ENCODE peak calls at places on chromosomes 13 and 19, in four cellular contexts. One of them, this sample, is unnamed.

GRCh38 chr13:43830481-43830873 is 43.7 kb upstream of the ENOX1 start:
- DNase-seq in HCT116: no peak
- DNase-seq in body of pancreas: no peak
- DNase-seq in keratinocyte: no peak
- DNase-seq in this sample: no peak

GRCh38 chr13:95643009-95643408 is 1.5 kb downstream of the DZIP1 start:
- DNase-seq in HCT116: no peak
- DNase-seq in body of pancreas: no peak
- DNase-seq in keratinocyte: no peak
- DNase-seq in this sample: no peak

GRCh38 chr19:35375505-35376307 is 4.8 kb downstream of the GPR42 start:
- DNase-seq in HCT116: no peak
- DNase-seq in body of pancreas: no peak
- DNase-seq in keratinocyte: no peak
- DNase-seq in this sample: no peak

GRCh38 chr13:20126460-20127262 is 34.2 kb downstream of the GJA3 start:
- DNase-seq in HCT116: no peak
- DNase-seq in body of pancreas: no peak
- DNase-seq in keratinocyte: no peak
- DNase-seq in this sample: no peak

GRCh38 chr19:10769533-10770491 is 51.9 kb downstream of the DNM2 start:
- DNase-seq in HCT116: no peak
- DNase-seq in body of pancreas: peak; percentile 78
- DNase-seq in keratinocyte: no peak
- DNase-seq in this sample: peak; percentile 10

GRCh38 chr13:50608357-50608756 is 235.1 kb downstream of the DLEU7 start:
- DNase-seq in HCT116: no peak
- DNase-seq in body of pancreas: no peak
- DNase-seq in keratinocyte: no peak
- DNase-seq in this sample: no peak

GRCh38 chr19:29084266-29084665 is 128.7 kb downstream of the UQCRFS1 start:
- DNase-seq in HCT116: no peak
- DNase-seq in body of pancreas: no peak
- DNase-seq in keratinocyte: no peak
- DNase-seq in this sample: no peak

GRCh38 chr19:41351339-41352245 is 2.1 kb downstream of the TGFB1 start:
- DNase-seq in HCT116: no peak
- DNase-seq in body of pancreas: peak; percentile 40
- DNase-seq in keratinocyte: no peak
- DNase-seq in this sample: peak; percentile 72

GRCh38 chr19:41219924-41220567 is 1.0 kb downstream of the AXL start:
- DNase-seq in HCT116: no peak
- DNase-seq in body of pancreas: peak; percentile 32
- DNase-seq in keratinocyte: no peak
- DNase-seq in this sample: peak; percentile 71

GRCh38 chr13:100234006-100234405 is 145.1 kb downstream of the PCCA start:
- DNase-seq in HCT116: no peak
- DNase-seq in body of pancreas: no peak
- DNase-seq in keratinocyte: no peak
- DNase-seq in this sample: no peak

GRCh38 chr19:45515807-45516401 is 8.6 kb downstream of the VASP start:
- DNase-seq in HCT116: no peak
- DNase-seq in body of pancreas: no peak
- DNase-seq in keratinocyte: no peak
- DNase-seq in this sample: no peak

GRCh38 chr13:20121154-20121515 is 39.7 kb downstream of the GJA3 start:
- DNase-seq in HCT116: no peak
- DNase-seq in body of pancreas: no peak
- DNase-seq in keratinocyte: no peak
- DNase-seq in this sample: no peak

GRCh38 chr19:19628499-19629134 is 597 bp upstream of the LPAR2 start:
- DNase-seq in HCT116: peak; percentile 61
- DNase-seq in body of pancreas: peak; percentile 86
- DNase-seq in keratinocyte: peak; percentile 60
- DNase-seq in this sample: no peak

GRCh38 chr13:37386276-37386675 is 212.3 kb downstream of the POSTN start:
- DNase-seq in HCT116: no peak
- DNase-seq in body of pancreas: no peak
- DNase-seq in keratinocyte: no peak
- DNase-seq in this sample: no peak

GRCh38 chr19:36773223-36773579 is 594 bp upstream of the ZNF850 start:
- DNase-seq in HCT116: no peak
- DNase-seq in body of pancreas: no peak
- DNase-seq in keratinocyte: no peak
- DNase-seq in this sample: no peak

GRCh38 chr13:55298201-55298600 is 1842.5 kb upstream of the PRR20A start:
- DNase-seq in HCT116: no peak
- DNase-seq in body of pancreas: no peak
- DNase-seq in keratinocyte: no peak
- DNase-seq in this sample: no peak

GRCh38 chr19:14410054-14410774 is 8.9 kb downstream of the DDX39A start:
- DNase-seq in HCT116: no peak
- DNase-seq in body of pancreas: no peak
- DNase-seq in keratinocyte: no peak
- DNase-seq in this sample: no peak

GRCh38 chr19:41175825-41176734 is 16.9 kb upstream of the CYP2S1 start:
- DNase-seq in HCT116: peak; percentile 92
- DNase-seq in body of pancreas: peak; percentile 41
- DNase-seq in keratinocyte: no peak
- DNase-seq in this sample: peak; percentile 84

GRCh38 chr19:54262066-54262465 is 5.0 kb upstream of the LILRB5 start:
- DNase-seq in HCT116: no peak
- DNase-seq in body of pancreas: no peak
- DNase-seq in keratinocyte: no peak
- DNase-seq in this sample: peak; percentile 26

GRCh38 chr19:10961763-10962536 is 1.1 kb downstream of the SMARCA4 start:
- DNase-seq in HCT116: no peak
- DNase-seq in body of pancreas: no peak
- DNase-seq in keratinocyte: no peak
- DNase-seq in this sample: no peak

GRCh38 chr19:30165228-30165813 is 206.9 kb upstream of the ZNF536 start:
- DNase-seq in HCT116: no peak
- DNase-seq in body of pancreas: no peak
- DNase-seq in keratinocyte: no peak
- DNase-seq in this sample: no peak

GRCh38 chr13:46992383-46992952 is 95.6 kb upstream of the HTR2A start:
- DNase-seq in HCT116: peak; percentile 16
- DNase-seq in body of pancreas: no peak
- DNase-seq in keratinocyte: no peak
- DNase-seq in this sample: no peak

GRCh38 chr19:44757057-44757734 is 8.7 kb downstream of the BCL3 start:
- DNase-seq in HCT116: no peak
- DNase-seq in body of pancreas: peak; percentile 71
- DNase-seq in keratinocyte: no peak
- DNase-seq in this sample: no peak

GRCh38 chr19:42325896-42326771 is 699 bp downstream of the MEGF8 start:
- DNase-seq in HCT116: no peak
- DNase-seq in body of pancreas: no peak
- DNase-seq in keratinocyte: no peak
- DNase-seq in this sample: no peak

GRCh38 chr19:2577722-2578335 is 101.9 kb downstream of the GADD45B start:
- DNase-seq in HCT116: no peak
- DNase-seq in body of pancreas: no peak
- DNase-seq in keratinocyte: no peak
- DNase-seq in this sample: no peak

GRCh38 chr19:2575734-2576481 is 100.0 kb downstream of the GADD45B start:
- DNase-seq in HCT116: no peak
- DNase-seq in body of pancreas: peak; percentile 61
- DNase-seq in keratinocyte: no peak
- DNase-seq in this sample: peak; percentile 88

GRCh38 chr19:2578911-2579677 is 103.2 kb downstream of the GADD45B start:
- DNase-seq in HCT116: peak; percentile 78
- DNase-seq in body of pancreas: peak; percentile 92
- DNase-seq in keratinocyte: no peak
- DNase-seq in this sample: peak; percentile 97

GRCh38 chr19:2579678-2580280 is 103.9 kb downstream of the GADD45B start:
- DNase-seq in HCT116: no peak
- DNase-seq in body of pancreas: no peak
- DNase-seq in keratinocyte: no peak
- DNase-seq in this sample: no peak

GRCh38 chr19:2578391-2578826 is 102.5 kb downstream of the GADD45B start:
- DNase-seq in HCT116: no peak
- DNase-seq in body of pancreas: peak; percentile 46
- DNase-seq in keratinocyte: no peak
- DNase-seq in this sample: peak; percentile 89
- H3K36me3 ChIP-seq in HCT116: no peaks in the 10 kb centered on the region
- H3K36me3 ChIP-seq in body of pancreas: no peaks in the 10 kb centered on the region
- H3K36me3 ChIP-seq in keratinocyte: no peaks in the 10 kb centered on the region
- H3K36me3 ChIP-seq in this sample: no peaks in the 10 kb centered on the region

GRCh38 chr13:27083183-27083582 is 88.4 kb downstream of the USP12 start:
- DNase-seq in HCT116: no peak
- DNase-seq in body of pancreas: no peak
- DNase-seq in keratinocyte: no peak
- DNase-seq in this sample: no peak
- H3K36me3 ChIP-seq in HCT116: no peaks in the 10 kb centered on the region
- H3K36me3 ChIP-seq in body of pancreas: no peaks in the 10 kb centered on the region
- H3K36me3 ChIP-seq in keratinocyte: no peaks in the 10 kb centered on the region
- H3K36me3 ChIP-seq in this sample: peaks cover 7% of the 10 kb centered on the region

GRCh38 chr13:75850915-75851314 is 214.8 kb downstream of the LMO7 start:
- DNase-seq in HCT116: no peak
- DNase-seq in body of pancreas: no peak
- DNase-seq in keratinocyte: no peak
- DNase-seq in this sample: no peak
- H3K36me3 ChIP-seq in HCT116: no peaks in the 10 kb centered on the region
- H3K36me3 ChIP-seq in body of pancreas: peaks cover 9% of the 10 kb centered on the region
- H3K36me3 ChIP-seq in keratinocyte: peaks cover 4% of the 10 kb centered on the region
- H3K36me3 ChIP-seq in this sample: peaks cover 69% of the 10 kb centered on the region

GRCh38 chr19:4473011-4473410 is 914 bp downstream of the HDGFL2 start:
- DNase-seq in HCT116: no peak
- DNase-seq in body of pancreas: no peak
- DNase-seq in keratinocyte: no peak
- DNase-seq in this sample: no peak
- H3K36me3 ChIP-seq in HCT116: peaks cover 13% of the 10 kb centered on the region
- H3K36me3 ChIP-seq in body of pancreas: peaks cover 2% of the 10 kb centered on the region
- H3K36me3 ChIP-seq in keratinocyte: peaks cover 2% of the 10 kb centered on the region
- H3K36me3 ChIP-seq in this sample: peaks cover 23% of the 10 kb centered on the region

GRCh38 chr19:18450021-18450933 is 12.3 kb upstream of the ISYNA1 start:
- DNase-seq in HCT116: no peak
- DNase-seq in body of pancreas: no peak
- DNase-seq in keratinocyte: no peak
- DNase-seq in this sample: no peak
- H3K36me3 ChIP-seq in HCT116: peaks cover 24% of the 10 kb centered on the region
- H3K36me3 ChIP-seq in body of pancreas: peaks cover 27% of the 10 kb centered on the region
- H3K36me3 ChIP-seq in keratinocyte: peaks cover 37% of the 10 kb centered on the region
- H3K36me3 ChIP-seq in this sample: peaks cover 62% of the 10 kb centered on the region